ENCODE peak calls at places on chromosomes 13 and 19, in six cellular contexts. One of them, this sample, is unnamed.

GRCh38 chr13:25744176-25744575 is 307.6 kb downstream of the SHISA2 start:
- DNase-seq in stimulated activated CD4-positive, alpha-beta T cell treated with anti-CD3 and anti-CD28 coated beads, Interleukin-1b, Interleukin-23, amount 100 ng/mL, for 48 hours: no peak
- DNase-seq in GM12891: no peak
- DNase-seq in activated CD4-positive, alpha-beta T cell treated with anti-CD3 and anti-CD28 coated beads for 4 hours: no peak
- DNase-seq in activated T-cell treated with anti-CD3 and anti-CD28 coated beads, Interleukin-2, amount 50 U/mL, for 4 hours: no peak
- DNase-seq in HS-5: no peak
- DNase-seq in this sample: no peak

GRCh38 chr13:99526549-99526948 is 25.3 kb downstream of the TM9SF2 start:
- DNase-seq in stimulated activated CD4-positive, alpha-beta T cell treated with anti-CD3 and anti-CD28 coated beads, Interleukin-1b, Interleukin-23, amount 100 ng/mL, for 48 hours: no peak
- DNase-seq in GM12891: no peak
- DNase-seq in activated CD4-positive, alpha-beta T cell treated with anti-CD3 and anti-CD28 coated beads for 4 hours: no peak
- DNase-seq in activated T-cell treated with anti-CD3 and anti-CD28 coated beads, Interleukin-2, amount 50 U/mL, for 4 hours: no peak
- DNase-seq in HS-5: no peak
- DNase-seq in this sample: no peak

GRCh38 chr19:3319643-3320353 is 46.6 kb upstream of the NFIC start:
- DNase-seq in stimulated activated CD4-positive, alpha-beta T cell treated with anti-CD3 and anti-CD28 coated beads, Interleukin-1b, Interleukin-23, amount 100 ng/mL, for 48 hours: no peak
- DNase-seq in GM12891: no peak
- DNase-seq in activated CD4-positive, alpha-beta T cell treated with anti-CD3 and anti-CD28 coated beads for 4 hours: no peak
- DNase-seq in activated T-cell treated with anti-CD3 and anti-CD28 coated beads, Interleukin-2, amount 50 U/mL, for 4 hours: no peak
- DNase-seq in HS-5: no peak
- DNase-seq in this sample: no peak

GRCh38 chr19:52391135-52391534 is 6.5 kb upstream of the ZNF528 start:
- DNase-seq in stimulated activated CD4-positive, alpha-beta T cell treated with anti-CD3 and anti-CD28 coated beads, Interleukin-1b, Interleukin-23, amount 100 ng/mL, for 48 hours: no peak
- DNase-seq in GM12891: no peak
- DNase-seq in activated CD4-positive, alpha-beta T cell treated with anti-CD3 and anti-CD28 coated beads for 4 hours: no peak
- DNase-seq in activated T-cell treated with anti-CD3 and anti-CD28 coated beads, Interleukin-2, amount 50 U/mL, for 4 hours: no peak
- DNase-seq in HS-5: no peak
- DNase-seq in this sample: no peak

GRCh38 chr19:38555200-38555599 is 62.6 kb downstream of the MAP4K1 start:
- DNase-seq in stimulated activated CD4-positive, alpha-beta T cell treated with anti-CD3 and anti-CD28 coated beads, Interleukin-1b, Interleukin-23, amount 100 ng/mL, for 48 hours: no peak
- DNase-seq in GM12891: no peak
- DNase-seq in activated CD4-positive, alpha-beta T cell treated with anti-CD3 and anti-CD28 coated beads for 4 hours: no peak
- DNase-seq in activated T-cell treated with anti-CD3 and anti-CD28 coated beads, Interleukin-2, amount 50 U/mL, for 4 hours: no peak
- DNase-seq in HS-5: no peak
- DNase-seq in this sample: no peak

GRCh38 chr19:50739132-50739746 is 16.1 kb downstream of the CLEC11A start:
- DNase-seq in stimulated activated CD4-positive, alpha-beta T cell treated with anti-CD3 and anti-CD28 coated beads, Interleukin-1b, Interleukin-23, amount 100 ng/mL, for 48 hours: no peak
- DNase-seq in GM12891: no peak
- DNase-seq in activated CD4-positive, alpha-beta T cell treated with anti-CD3 and anti-CD28 coated beads for 4 hours: no peak
- DNase-seq in activated T-cell treated with anti-CD3 and anti-CD28 coated beads, Interleukin-2, amount 50 U/mL, for 4 hours: no peak
- DNase-seq in HS-5: no peak
- DNase-seq in this sample: no peak

GRCh38 chr13:66915596-66916185 is 314.4 kb downstream of the PCDH9 start:
- DNase-seq in stimulated activated CD4-positive, alpha-beta T cell treated with anti-CD3 and anti-CD28 coated beads, Interleukin-1b, Interleukin-23, amount 100 ng/mL, for 48 hours: no peak
- DNase-seq in GM12891: no peak
- DNase-seq in activated CD4-positive, alpha-beta T cell treated with anti-CD3 and anti-CD28 coated beads for 4 hours: no peak
- DNase-seq in activated T-cell treated with anti-CD3 and anti-CD28 coated beads, Interleukin-2, amount 50 U/mL, for 4 hours: no peak
- DNase-seq in HS-5: no peak
- DNase-seq in this sample: no peak

GRCh38 chr19:21698215-21698614 is 69.2 kb downstream of the ZNF100 start:
- DNase-seq in stimulated activated CD4-positive, alpha-beta T cell treated with anti-CD3 and anti-CD28 coated beads, Interleukin-1b, Interleukin-23, amount 100 ng/mL, for 48 hours: no peak
- DNase-seq in GM12891: no peak
- DNase-seq in activated CD4-positive, alpha-beta T cell treated with anti-CD3 and anti-CD28 coated beads for 4 hours: peak
- DNase-seq in activated T-cell treated with anti-CD3 and anti-CD28 coated beads, Interleukin-2, amount 50 U/mL, for 4 hours: no peak
- DNase-seq in HS-5: no peak
- DNase-seq in this sample: no peak

GRCh38 chr13:22110368-22110767 is 439.5 kb downstream of the FGF9 start:
- DNase-seq in stimulated activated CD4-positive, alpha-beta T cell treated with anti-CD3 and anti-CD28 coated beads, Interleukin-1b, Interleukin-23, amount 100 ng/mL, for 48 hours: no peak
- DNase-seq in GM12891: no peak
- DNase-seq in activated CD4-positive, alpha-beta T cell treated with anti-CD3 and anti-CD28 coated beads for 4 hours: no peak
- DNase-seq in activated T-cell treated with anti-CD3 and anti-CD28 coated beads, Interleukin-2, amount 50 U/mL, for 4 hours: no peak
- DNase-seq in HS-5: no peak
- DNase-seq in this sample: no peak

GRCh38 chr13:75489502-75490263 is 7.7 kb upstream of the TBC1D4 start:
- DNase-seq in stimulated activated CD4-positive, alpha-beta T cell treated with anti-CD3 and anti-CD28 coated beads, Interleukin-1b, Interleukin-23, amount 100 ng/mL, for 48 hours: peak
- DNase-seq in GM12891: no peak
- DNase-seq in activated CD4-positive, alpha-beta T cell treated with anti-CD3 and anti-CD28 coated beads for 4 hours: no peak
- DNase-seq in activated T-cell treated with anti-CD3 and anti-CD28 coated beads, Interleukin-2, amount 50 U/mL, for 4 hours: no peak
- DNase-seq in HS-5: no peak
- DNase-seq in this sample: no peak

GRCh38 chr19:49151339-49152217 is 3.6 kb downstream of the HRC start:
- DNase-seq in stimulated activated CD4-positive, alpha-beta T cell treated with anti-CD3 and anti-CD28 coated beads, Interleukin-1b, Interleukin-23, amount 100 ng/mL, for 48 hours: peak
- DNase-seq in GM12891: no peak
- DNase-seq in activated CD4-positive, alpha-beta T cell treated with anti-CD3 and anti-CD28 coated beads for 4 hours: peak
- DNase-seq in activated T-cell treated with anti-CD3 and anti-CD28 coated beads, Interleukin-2, amount 50 U/mL, for 4 hours: peak
- DNase-seq in HS-5: no peak
- DNase-seq in this sample: no peak

GRCh38 chr19:52622261-52622660 is 15.9 kb downstream of the ZNF83 start:
- DNase-seq in stimulated activated CD4-positive, alpha-beta T cell treated with anti-CD3 and anti-CD28 coated beads, Interleukin-1b, Interleukin-23, amount 100 ng/mL, for 48 hours: no peak
- DNase-seq in GM12891: no peak
- DNase-seq in activated CD4-positive, alpha-beta T cell treated with anti-CD3 and anti-CD28 coated beads for 4 hours: no peak
- DNase-seq in activated T-cell treated with anti-CD3 and anti-CD28 coated beads, Interleukin-2, amount 50 U/mL, for 4 hours: no peak
- DNase-seq in HS-5: no peak
- DNase-seq in this sample: no peak

GRCh38 chr19:18415177-18415867 is 3.9 kb upstream of the SSBP4 start:
- DNase-seq in stimulated activated CD4-positive, alpha-beta T cell treated with anti-CD3 and anti-CD28 coated beads, Interleukin-1b, Interleukin-23, amount 100 ng/mL, for 48 hours: no peak
- DNase-seq in GM12891: no peak
- DNase-seq in activated CD4-positive, alpha-beta T cell treated with anti-CD3 and anti-CD28 coated beads for 4 hours: no peak
- DNase-seq in activated T-cell treated with anti-CD3 and anti-CD28 coated beads, Interleukin-2, amount 50 U/mL, for 4 hours: no peak
- DNase-seq in HS-5: peak
- DNase-seq in this sample: no peak

GRCh38 chr13:60412909-60413616 is 16.0 kb downstream of the TDRD3 start:
- DNase-seq in stimulated activated CD4-positive, alpha-beta T cell treated with anti-CD3 and anti-CD28 coated beads, Interleukin-1b, Interleukin-23, amount 100 ng/mL, for 48 hours: no peak
- DNase-seq in GM12891: no peak
- DNase-seq in activated CD4-positive, alpha-beta T cell treated with anti-CD3 and anti-CD28 coated beads for 4 hours: no peak
- DNase-seq in activated T-cell treated with anti-CD3 and anti-CD28 coated beads, Interleukin-2, amount 50 U/mL, for 4 hours: no peak
- DNase-seq in HS-5: no peak
- DNase-seq in this sample: no peak

GRCh38 chr13:79904581-79904980 is 423.6 kb downstream of the NDFIP2 start:
- DNase-seq in stimulated activated CD4-positive, alpha-beta T cell treated with anti-CD3 and anti-CD28 coated beads, Interleukin-1b, Interleukin-23, amount 100 ng/mL, for 48 hours: no peak
- DNase-seq in GM12891: no peak
- DNase-seq in activated CD4-positive, alpha-beta T cell treated with anti-CD3 and anti-CD28 coated beads for 4 hours: no peak
- DNase-seq in activated T-cell treated with anti-CD3 and anti-CD28 coated beads, Interleukin-2, amount 50 U/mL, for 4 hours: no peak
- DNase-seq in HS-5: no peak
- DNase-seq in this sample: no peak

GRCh38 chr19:45766919-45767346 is 2.1 kb downstream of the SIX5 start:
- DNase-seq in stimulated activated CD4-positive, alpha-beta T cell treated with anti-CD3 and anti-CD28 coated beads, Interleukin-1b, Interleukin-23, amount 100 ng/mL, for 48 hours: no peak
- DNase-seq in GM12891: no peak
- DNase-seq in activated CD4-positive, alpha-beta T cell treated with anti-CD3 and anti-CD28 coated beads for 4 hours: no peak
- DNase-seq in activated T-cell treated with anti-CD3 and anti-CD28 coated beads, Interleukin-2, amount 50 U/mL, for 4 hours: no peak
- DNase-seq in HS-5: no peak
- DNase-seq in this sample: no peak

GRCh38 chr13:51728972-51729371 is 75.0 kb downstream of the DHRS12 start:
- DNase-seq in stimulated activated CD4-positive, alpha-beta T cell treated with anti-CD3 and anti-CD28 coated beads, Interleukin-1b, Interleukin-23, amount 100 ng/mL, for 48 hours: no peak
- DNase-seq in GM12891: no peak
- DNase-seq in activated CD4-positive, alpha-beta T cell treated with anti-CD3 and anti-CD28 coated beads for 4 hours: no peak
- DNase-seq in activated T-cell treated with anti-CD3 and anti-CD28 coated beads, Interleukin-2, amount 50 U/mL, for 4 hours: no peak
- DNase-seq in HS-5: no peak
- DNase-seq in this sample: no peak

GRCh38 chr13:76226941-76227340 is 590.8 kb downstream of the LMO7 start:
- DNase-seq in stimulated activated CD4-positive, alpha-beta T cell treated with anti-CD3 and anti-CD28 coated beads, Interleukin-1b, Interleukin-23, amount 100 ng/mL, for 48 hours: no peak
- DNase-seq in GM12891: no peak
- DNase-seq in activated CD4-positive, alpha-beta T cell treated with anti-CD3 and anti-CD28 coated beads for 4 hours: no peak
- DNase-seq in activated T-cell treated with anti-CD3 and anti-CD28 coated beads, Interleukin-2, amount 50 U/mL, for 4 hours: no peak
- DNase-seq in HS-5: no peak
- DNase-seq in this sample: no peak

GRCh38 chr13:97538193-97538592 is 104.2 kb downstream of the RAP2A start:
- DNase-seq in stimulated activated CD4-positive, alpha-beta T cell treated with anti-CD3 and anti-CD28 coated beads, Interleukin-1b, Interleukin-23, amount 100 ng/mL, for 48 hours: no peak
- DNase-seq in GM12891: no peak
- DNase-seq in activated CD4-positive, alpha-beta T cell treated with anti-CD3 and anti-CD28 coated beads for 4 hours: no peak
- DNase-seq in activated T-cell treated with anti-CD3 and anti-CD28 coated beads, Interleukin-2, amount 50 U/mL, for 4 hours: no peak
- DNase-seq in HS-5: no peak
- DNase-seq in this sample: no peak

GRCh38 chr19:43799502-43800142 is 2.6 kb downstream of the LYPD5 start:
- DNase-seq in stimulated activated CD4-positive, alpha-beta T cell treated with anti-CD3 and anti-CD28 coated beads, Interleukin-1b, Interleukin-23, amount 100 ng/mL, for 48 hours: no peak
- DNase-seq in GM12891: no peak
- DNase-seq in activated CD4-positive, alpha-beta T cell treated with anti-CD3 and anti-CD28 coated beads for 4 hours: no peak
- DNase-seq in activated T-cell treated with anti-CD3 and anti-CD28 coated beads, Interleukin-2, amount 50 U/mL, for 4 hours: no peak
- DNase-seq in HS-5: no peak
- DNase-seq in this sample: no peak

GRCh38 chr13:107441279-107441678 is 774.1 kb downstream of the LIG4 start:
- DNase-seq in stimulated activated CD4-positive, alpha-beta T cell treated with anti-CD3 and anti-CD28 coated beads, Interleukin-1b, Interleukin-23, amount 100 ng/mL, for 48 hours: no peak
- DNase-seq in GM12891: no peak
- DNase-seq in activated CD4-positive, alpha-beta T cell treated with anti-CD3 and anti-CD28 coated beads for 4 hours: no peak
- DNase-seq in activated T-cell treated with anti-CD3 and anti-CD28 coated beads, Interleukin-2, amount 50 U/mL, for 4 hours: no peak
- DNase-seq in HS-5: no peak
- DNase-seq in this sample: no peak

GRCh38 chr19:45558399-45558878 is 26.2 kb downstream of the OPA3 start:
- DNase-seq in stimulated activated CD4-positive, alpha-beta T cell treated with anti-CD3 and anti-CD28 coated beads, Interleukin-1b, Interleukin-23, amount 100 ng/mL, for 48 hours: peak
- DNase-seq in GM12891: peak
- DNase-seq in activated CD4-positive, alpha-beta T cell treated with anti-CD3 and anti-CD28 coated beads for 4 hours: peak
- DNase-seq in activated T-cell treated with anti-CD3 and anti-CD28 coated beads, Interleukin-2, amount 50 U/mL, for 4 hours: peak
- DNase-seq in HS-5: no peak
- DNase-seq in this sample: peak

GRCh38 chr13:59409211-59409610 is 754.5 kb downstream of the DIAPH3 start:
- DNase-seq in stimulated activated CD4-positive, alpha-beta T cell treated with anti-CD3 and anti-CD28 coated beads, Interleukin-1b, Interleukin-23, amount 100 ng/mL, for 48 hours: no peak
- DNase-seq in GM12891: no peak
- DNase-seq in activated CD4-positive, alpha-beta T cell treated with anti-CD3 and anti-CD28 coated beads for 4 hours: no peak
- DNase-seq in activated T-cell treated with anti-CD3 and anti-CD28 coated beads, Interleukin-2, amount 50 U/mL, for 4 hours: no peak
- DNase-seq in HS-5: no peak
- DNase-seq in this sample: no peak

GRCh38 chr19:14149011-14149410 is 12.6 kb upstream of the ASF1B start:
- DNase-seq in stimulated activated CD4-positive, alpha-beta T cell treated with anti-CD3 and anti-CD28 coated beads, Interleukin-1b, Interleukin-23, amount 100 ng/mL, for 48 hours: no peak
- DNase-seq in GM12891: peak
- DNase-seq in activated CD4-positive, alpha-beta T cell treated with anti-CD3 and anti-CD28 coated beads for 4 hours: no peak
- DNase-seq in activated T-cell treated with anti-CD3 and anti-CD28 coated beads, Interleukin-2, amount 50 U/mL, for 4 hours: no peak
- DNase-seq in HS-5: no peak
- DNase-seq in this sample: no peak

GRCh38 chr13:109904218-109904617 is 117.8 kb upstream of the IRS2 start:
- DNase-seq in stimulated activated CD4-positive, alpha-beta T cell treated with anti-CD3 and anti-CD28 coated beads, Interleukin-1b, Interleukin-23, amount 100 ng/mL, for 48 hours: no peak
- DNase-seq in GM12891: no peak
- DNase-seq in activated CD4-positive, alpha-beta T cell treated with anti-CD3 and anti-CD28 coated beads for 4 hours: no peak
- DNase-seq in activated T-cell treated with anti-CD3 and anti-CD28 coated beads, Interleukin-2, amount 50 U/mL, for 4 hours: no peak
- DNase-seq in HS-5: no peak
- DNase-seq in this sample: no peak

GRCh38 chr13:76672422-76672821 is 213.8 kb downstream of the KCTD12 start:
- DNase-seq in stimulated activated CD4-positive, alpha-beta T cell treated with anti-CD3 and anti-CD28 coated beads, Interleukin-1b, Interleukin-23, amount 100 ng/mL, for 48 hours: no peak
- DNase-seq in GM12891: no peak
- DNase-seq in activated CD4-positive, alpha-beta T cell treated with anti-CD3 and anti-CD28 coated beads for 4 hours: no peak
- DNase-seq in activated T-cell treated with anti-CD3 and anti-CD28 coated beads, Interleukin-2, amount 50 U/mL, for 4 hours: no peak
- DNase-seq in HS-5: no peak
- DNase-seq in this sample: no peak

GRCh38 chr13:110617326-110618072 is 2.2 kb downstream of the NAXD start:
- DNase-seq in stimulated activated CD4-positive, alpha-beta T cell treated with anti-CD3 and anti-CD28 coated beads, Interleukin-1b, Interleukin-23, amount 100 ng/mL, for 48 hours: no peak
- DNase-seq in GM12891: no peak
- DNase-seq in activated CD4-positive, alpha-beta T cell treated with anti-CD3 and anti-CD28 coated beads for 4 hours: no peak
- DNase-seq in activated T-cell treated with anti-CD3 and anti-CD28 coated beads, Interleukin-2, amount 50 U/mL, for 4 hours: no peak
- DNase-seq in HS-5: no peak
- DNase-seq in this sample: no peak